ENCODE peak calls at places on chromosomes 12 and 14, in six cellular contexts. S, H, D, R, W and O are unnamed samples. For H3K27me3, the result is how much of the 10 kb centered on the place peaks cover.

GRCh38 chr12:78040111-78040510 is 209.4 kb downstream of the NAV3 start:
- DNase-seq in H (no peak), D (no peak), S (no peak), R (no peak), W (no peak), O (no peak)

GRCh38 chr14:77682158-77682553 is 25.7 kb downstream of the ALKBH1 start:
- DNase-seq in H (no peak), S (no peak), D (no peak), R (no peak), W (no peak), O (no peak)

GRCh38 chr12:25377475-25378179 is 126.9 kb upstream of the KRAS start:
- DNase-seq in D (no peak), H (no peak), W (no peak), S (no peak), R (no peak), O (peak)

GRCh38 chr14:69137456-69138188 is 15.3 kb downstream of the DCAF5 start:
- DNase-seq in W (no peak), D (no peak), R (no peak), S (no peak), H (no peak), O (no peak)

GRCh38 chr14:33589334-33589733 is 361.5 kb downstream of the EGLN3 start:
- DNase-seq in D (peak), R (no peak), W (no peak), S (peak), H (peak), O (peak)

GRCh38 chr12:12527820-12528296 is 34.8 kb downstream of the DUSP16 start:
- DNase-seq in S (no peak), R (no peak), D (no peak), H (no peak), W (no peak), O (no peak)

GRCh38 chr14:74018029-74018703 is 922 bp downstream of the ENTPD5 start:
- DNase-seq in R (no peak), W (no peak), S (no peak), D (no peak), H (no peak), O (no peak)

GRCh38 chr14:53947452-53948180 is 9.0 kb downstream of the BMP4 start:
- DNase-seq in D (no peak), S (no peak), R (no peak), H (no peak), W (no peak), O (no peak)

GRCh38 chr12:57299514-57300016 is 48.6 kb upstream of the STAC3 start:
- DNase-seq in W (no peak), H (no peak), D (no peak), S (peak), R (no peak), O (no peak)

GRCh38 chr14:28083456-28083855 is 683.1 kb upstream of the FOXG1 start:
- DNase-seq in S (no peak), W (no peak), R (no peak), H (no peak), D (no peak), O (no peak)

GRCh38 chr12:80041691-80042090 is 57.6 kb upstream of the OTOGL start:
- DNase-seq in S (no peak), H (no peak), D (no peak), W (no peak), R (no peak), O (no peak)

GRCh38 chr12:26108915-26109314 is 15.9 kb downstream of the BHLHE41 start:
- DNase-seq in R (no peak), D (no peak), S (no peak), H (no peak), W (no peak), O (no peak)

GRCh38 chr14:33745163-33745562 is 205.7 kb downstream of the EGLN3 start:
- DNase-seq in H (no peak), D (no peak), S (no peak), R (no peak), W (no peak), O (no peak)

GRCh38 chr14:90398315-90398811 is 1.5 kb downstream of the CALM1 start:
- DNase-seq in W (peak), D (peak), S (no peak), R (peak), H (peak), O (peak)

GRCh38 chr14:78029471-78030372 is 140.5 kb upstream of the NRXN3 start:
- DNase-seq in S (no peak), W (no peak), D (no peak), R (no peak), H (no peak), O (no peak)

GRCh38 chr12:97960741-97961608 is 498.4 kb downstream of the RMST start:
- DNase-seq in W (no peak), S (peak), R (no peak), D (no peak), H (no peak), O (peak)

GRCh38 chr14:91163316-91163715 is 49.4 kb downstream of the DGLUCY start:
- DNase-seq in R (no peak), S (no peak), W (no peak), H (no peak), D (no peak), O (peak)

GRCh38 chr12:92890601-92891106 is 38.4 kb downstream of the EEA1 start:
- DNase-seq in H (no peak), S (no peak), W (no peak), R (no peak), D (no peak), O (no peak)

GRCh38 chr12:104858611-104859010 is 99.5 kb downstream of the SLC41A2 start:
- DNase-seq in D (no peak), W (no peak), S (no peak), R (no peak), H (no peak), O (no peak)

GRCh38 chr12:105775351-105775750 is 363.4 kb downstream of the NUAK1 start:
- DNase-seq in W (no peak), H (no peak), D (no peak), R (no peak), S (no peak), O (no peak)

GRCh38 chr12:124700810-124701594 is 133.6 kb upstream of the NCOR2 start:
- DNase-seq in D (peak), R (no peak), W (no peak), S (no peak), H (peak), O (peak)

GRCh38 chr14:32576088-32576795 is 247.1 kb downstream of the AKAP6 start:
- DNase-seq in H (peak), S (peak), R (peak), W (no peak), D (peak), O (peak)

GRCh38 chr12:120916561-120916960 is 12.4 kb upstream of the SPPL3 start:
- DNase-seq in H (no peak), S (no peak), R (no peak), D (no peak), W (no peak), O (no peak)

GRCh38 chr12:100267603-100268281 is 765 bp downstream of the SCYL2 start:
- DNase-seq in S (peak), R (no peak), D (no peak), W (peak), H (no peak), O (peak)

GRCh38 chr14:75389679-75390078 is 38.1 kb upstream of the JDP2 start:
- DNase-seq in R (no peak), S (no peak), W (no peak), D (no peak), H (no peak), O (no peak)

DNA sequence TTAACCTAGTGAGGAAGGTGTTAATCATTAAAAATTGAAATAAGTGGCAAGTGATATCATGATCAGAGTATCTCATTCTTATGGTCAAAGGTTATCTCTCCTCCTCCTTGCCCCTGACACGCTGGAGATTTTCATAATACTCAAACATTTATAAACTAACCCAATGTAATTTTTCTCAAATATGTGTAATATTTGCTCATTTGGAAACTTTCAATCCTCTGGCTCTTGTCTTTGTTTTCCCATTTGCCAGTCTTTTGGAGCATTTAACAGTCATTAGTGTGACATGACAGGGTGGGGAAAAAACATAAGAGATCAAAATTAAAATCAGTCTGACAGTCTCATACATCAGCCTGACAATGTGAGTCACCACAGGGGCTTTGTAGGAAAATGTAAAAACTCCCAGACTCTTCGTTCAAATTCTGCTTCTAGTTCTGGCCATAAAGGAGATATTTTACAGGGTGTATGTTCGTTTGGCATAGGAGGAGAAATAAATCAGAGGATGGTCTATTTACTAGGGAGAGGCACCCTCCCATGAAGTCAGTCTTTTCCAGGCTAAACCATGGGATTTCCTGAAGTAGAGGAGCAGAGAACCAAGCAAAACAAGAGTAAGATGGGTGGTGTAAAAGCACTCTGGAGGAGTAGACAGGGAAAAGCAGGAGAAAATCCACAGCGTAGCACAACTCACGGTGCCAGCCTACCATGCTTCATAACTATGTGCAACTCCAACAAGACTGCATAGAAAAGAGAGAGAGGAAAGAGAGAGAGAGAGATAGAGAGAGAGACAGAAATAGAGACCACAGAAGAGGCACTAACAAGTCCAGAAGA is 369.2 kb upstream of the PDE3A start:
- DNase-seq in S (no peak), H (no peak), R (no peak), W (no peak), D (no peak), O (no peak)
- H3K27ac ChIP-seq in S (no peak), H (no peak), R (no peak), W (no peak), D (no peak), O (peak)

GRCh38 chr12:54034784-54035310 is 2.0 kb downstream of the HOXC5 start:
- DNase-seq in H (no peak), W (no peak), S (no peak), D (no peak), R (no peak), O (no peak)
- H3K27me3 ChIP-seq in H (under half), W (under half), S (half or more), D (under half), R (half or more), O (under half)

GRCh38 chr14:23301969-23302289 is 730 bp downstream of the PPP1R3E start:
- DNase-seq in W (no peak), S (no peak), H (no peak), D (no peak), R (no peak), O (no peak)
- TF ChIP-seq POLR2A in W (no peak), S (peak), H (peak), D (peak), R (peak), O (peak)

DNA sequence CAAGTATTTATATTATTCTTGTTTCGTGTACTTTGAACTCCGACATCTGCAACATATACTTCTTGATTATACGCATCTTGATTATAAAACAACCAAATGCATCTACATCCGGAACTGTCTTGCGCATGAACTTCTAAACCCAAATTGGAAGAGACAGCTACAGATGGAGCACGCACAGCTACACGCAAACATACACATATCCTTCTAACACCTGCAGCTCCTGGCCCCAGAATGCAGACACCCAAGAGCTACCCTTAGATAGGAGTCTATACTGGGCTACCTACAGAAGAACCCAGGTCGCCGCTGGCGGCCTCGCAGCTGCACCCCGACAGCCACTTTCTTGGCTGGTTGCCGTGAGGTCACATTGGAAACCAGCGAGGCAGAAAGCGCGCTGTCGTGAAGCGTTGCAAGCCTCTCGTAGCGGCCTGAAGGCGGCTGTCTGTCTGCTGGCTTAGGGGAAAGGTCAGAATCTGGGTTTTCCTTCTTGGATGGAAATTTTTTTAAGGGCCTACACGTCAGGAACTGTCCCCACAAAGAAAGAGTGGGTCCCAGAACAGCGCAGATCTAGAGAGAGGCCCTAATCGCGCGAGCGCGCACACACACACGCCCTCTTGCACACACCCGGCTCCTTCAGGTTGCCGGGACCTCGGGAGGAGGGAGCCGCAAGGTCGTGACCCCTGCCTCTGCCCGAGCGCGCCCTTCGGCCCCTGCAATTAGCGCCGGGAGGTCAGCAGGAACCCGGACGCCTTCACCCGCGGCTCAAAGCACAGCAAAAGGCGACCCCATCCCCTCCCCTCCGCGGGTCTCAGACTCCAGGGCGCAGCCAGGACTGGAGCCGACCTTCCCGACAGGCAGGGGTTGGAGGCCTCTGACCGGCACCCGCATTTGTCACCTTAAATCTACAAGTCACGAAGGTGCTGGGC is 17.0 kb downstream of the TBX3 start:
- DNase-seq in D (no peak), R (no peak), H (no peak), S (no peak), W (no peak), O (no peak)
- H3K27ac ChIP-seq in D (no peak), R (no peak), H (peak), S (peak), W (no peak), O (no peak)